ENCODE peak calls at places on chromosomes 7 and 10, in ten cellular contexts. One of them, this sample, is unnamed.

GRCh38 chr7:78363866-78364265 is 565.3 kb downstream of the PHTF2 start:
- DNase-seq in NCI-H748 treated with DMSO at 0.1 percent for 48 hours: no peak
- DNase-seq in NCI-H1417: no peak
- DNase-seq in NCI-H1694: no peak
- DNase-seq in HepG2: no peak
- DNase-seq in anterior cingulate cortex: no peak
- DNase-seq in G401: no peak
- DNase-seq in GM04503: no peak
- DNase-seq in nucleus accumbens: no peak
- DNase-seq in PC-3: no peak
- DNase-seq in this sample: no peak

GRCh38 chr10:133144771-133145170 is 15.2 kb upstream of the KNDC1 start:
- DNase-seq in NCI-H1417: no peak
- DNase-seq in PC-3: no peak
- DNase-seq in GM04503: no peak
- DNase-seq in NCI-H1694: no peak
- DNase-seq in NCI-H748 treated with DMSO at 0.1 percent for 48 hours: no peak
- DNase-seq in HepG2: no peak
- DNase-seq in nucleus accumbens: no peak
- DNase-seq in G401: no peak
- DNase-seq in anterior cingulate cortex: no peak
- DNase-seq in this sample: no peak

GRCh38 chr7:7425321-7425720 is 110.4 kb downstream of the COL28A1 start:
- DNase-seq in PC-3: no peak
- DNase-seq in anterior cingulate cortex: no peak
- DNase-seq in nucleus accumbens: no peak
- DNase-seq in NCI-H748 treated with DMSO at 0.1 percent for 48 hours: no peak
- DNase-seq in G401: no peak
- DNase-seq in NCI-H1417: no peak
- DNase-seq in NCI-H1694: no peak
- DNase-seq in HepG2: no peak
- DNase-seq in GM04503: no peak
- DNase-seq in this sample: no peak

GRCh38 chr10:106711313-106711906 is 453.1 kb downstream of the SORCS1 start:
- DNase-seq in GM04503: no peak
- DNase-seq in anterior cingulate cortex: peak; percentile 13
- DNase-seq in HepG2: peak; percentile 23
- DNase-seq in PC-3: peak; percentile 42
- DNase-seq in NCI-H1417: no peak
- DNase-seq in NCI-H1694: peak; percentile 35
- DNase-seq in NCI-H748 treated with DMSO at 0.1 percent for 48 hours: peak; percentile 29
- DNase-seq in nucleus accumbens: no peak
- DNase-seq in G401: peak; percentile 15
- DNase-seq in this sample: no peak

GRCh38 chr10:123860856-123861255 is 30.8 kb downstream of the CPXM2 start:
- DNase-seq in HepG2: no peak
- DNase-seq in NCI-H748 treated with DMSO at 0.1 percent for 48 hours: no peak
- DNase-seq in GM04503: no peak
- DNase-seq in anterior cingulate cortex: no peak
- DNase-seq in nucleus accumbens: no peak
- DNase-seq in NCI-H1694: no peak
- DNase-seq in G401: no peak
- DNase-seq in PC-3: no peak
- DNase-seq in NCI-H1417: no peak
- DNase-seq in this sample: no peak

GRCh38 chr7:129169171-129169643 is 19.2 kb upstream of the SMO start:
- DNase-seq in nucleus accumbens: no peak
- DNase-seq in anterior cingulate cortex: no peak
- DNase-seq in NCI-H1694: no peak
- DNase-seq in G401: peak; percentile 42
- DNase-seq in HepG2: no peak
- DNase-seq in NCI-H1417: no peak
- DNase-seq in NCI-H748 treated with DMSO at 0.1 percent for 48 hours: no peak
- DNase-seq in PC-3: no peak
- DNase-seq in GM04503: no peak
- DNase-seq in this sample: no peak

GRCh38 chr7:93062599-93062998 is 55.2 kb downstream of the SAMD9 start:
- DNase-seq in GM04503: no peak
- DNase-seq in NCI-H1694: no peak
- DNase-seq in NCI-H748 treated with DMSO at 0.1 percent for 48 hours: no peak
- DNase-seq in NCI-H1417: no peak
- DNase-seq in HepG2: no peak
- DNase-seq in anterior cingulate cortex: no peak
- DNase-seq in PC-3: no peak
- DNase-seq in nucleus accumbens: no peak
- DNase-seq in G401: no peak
- DNase-seq in this sample: no peak

GRCh38 chr7:144670251-144670650 is 165.6 kb downstream of the TPK1 start:
- DNase-seq in PC-3: peak; percentile 48
- DNase-seq in GM04503: no peak
- DNase-seq in HepG2: no peak
- DNase-seq in anterior cingulate cortex: no peak
- DNase-seq in NCI-H1694: peak; percentile 50
- DNase-seq in NCI-H748 treated with DMSO at 0.1 percent for 48 hours: no peak
- DNase-seq in NCI-H1417: no peak
- DNase-seq in G401: peak; percentile 3
- DNase-seq in nucleus accumbens: no peak
- DNase-seq in this sample: no peak

GRCh38 chr7:110809832-110810231 is 281.1 kb upstream of the LRRN3 start:
- DNase-seq in HepG2: no peak
- DNase-seq in PC-3: no peak
- DNase-seq in NCI-H748 treated with DMSO at 0.1 percent for 48 hours: no peak
- DNase-seq in NCI-H1417: no peak
- DNase-seq in anterior cingulate cortex: no peak
- DNase-seq in GM04503: no peak
- DNase-seq in NCI-H1694: no peak
- DNase-seq in nucleus accumbens: no peak
- DNase-seq in G401: peak; percentile 62
- DNase-seq in this sample: no peak

GRCh38 chr10:90451283-90451682 is 406.6 kb downstream of the HTR7 start:
- DNase-seq in anterior cingulate cortex: no peak
- DNase-seq in HepG2: no peak
- DNase-seq in NCI-H1417: no peak
- DNase-seq in NCI-H1694: no peak
- DNase-seq in NCI-H748 treated with DMSO at 0.1 percent for 48 hours: peak; percentile 9
- DNase-seq in nucleus accumbens: no peak
- DNase-seq in GM04503: no peak
- DNase-seq in PC-3: peak; percentile 45
- DNase-seq in G401: no peak
- DNase-seq in this sample: no peak

GRCh38 chr7:129471402-129471827 is 30.9 kb upstream of the SMKR1 start:
- DNase-seq in nucleus accumbens: no peak
- DNase-seq in GM04503: no peak
- DNase-seq in HepG2: no peak
- DNase-seq in anterior cingulate cortex: no peak
- DNase-seq in NCI-H1417: no peak
- DNase-seq in NCI-H1694: no peak
- DNase-seq in G401: no peak
- DNase-seq in PC-3: peak; percentile 83
- DNase-seq in NCI-H748 treated with DMSO at 0.1 percent for 48 hours: no peak
- DNase-seq in this sample: no peak

GRCh38 chr7:84022686-84023308 is 171.8 kb downstream of the SEMA3A start:
- DNase-seq in NCI-H1694: no peak
- DNase-seq in HepG2: peak; percentile 82
- DNase-seq in NCI-H1417: peak; percentile 83
- DNase-seq in NCI-H748 treated with DMSO at 0.1 percent for 48 hours: peak; percentile 32
- DNase-seq in GM04503: no peak
- DNase-seq in nucleus accumbens: no peak
- DNase-seq in anterior cingulate cortex: no peak
- DNase-seq in PC-3: peak; percentile 91
- DNase-seq in G401: peak; percentile 76
- DNase-seq in this sample: no peak

GRCh38 chr7:142094861-142095260 is 16.7 kb upstream of the MGAM2 start:
- DNase-seq in anterior cingulate cortex: no peak
- DNase-seq in NCI-H1694: no peak
- DNase-seq in PC-3: no peak
- DNase-seq in NCI-H1417: no peak
- DNase-seq in GM04503: no peak
- DNase-seq in NCI-H748 treated with DMSO at 0.1 percent for 48 hours: no peak
- DNase-seq in HepG2: no peak
- DNase-seq in G401: no peak
- DNase-seq in nucleus accumbens: no peak
- DNase-seq in this sample: no peak

GRCh38 chr10:117968354-117969182 is 78.2 kb downstream of the RAB11FIP2 start:
- DNase-seq in NCI-H748 treated with DMSO at 0.1 percent for 48 hours: no peak
- DNase-seq in NCI-H1694: no peak
- DNase-seq in nucleus accumbens: no peak
- DNase-seq in anterior cingulate cortex: no peak
- DNase-seq in NCI-H1417: no peak
- DNase-seq in PC-3: no peak
- DNase-seq in HepG2: peak; percentile 30
- DNase-seq in G401: no peak
- DNase-seq in GM04503: no peak
- DNase-seq in this sample: no peak

GRCh38 chr10:22620140-22620857 is 94.1 kb downstream of the PIP4K2A start:
- DNase-seq in NCI-H1417: no peak
- DNase-seq in nucleus accumbens: peak; percentile 31
- DNase-seq in NCI-H748 treated with DMSO at 0.1 percent for 48 hours: no peak
- DNase-seq in anterior cingulate cortex: peak; percentile 60
- DNase-seq in PC-3: peak; percentile 95
- DNase-seq in NCI-H1694: peak; percentile 54
- DNase-seq in GM04503: peak; percentile 85
- DNase-seq in G401: no peak
- DNase-seq in HepG2: no peak
- DNase-seq in this sample: peak; percentile 77

GRCh38 chr10:95693331-95693667 is 428 bp downstream of the TCTN3 start:
- DNase-seq in HepG2: no peak
- DNase-seq in GM04503: no peak
- DNase-seq in anterior cingulate cortex: no peak
- DNase-seq in G401: peak; percentile 14
- DNase-seq in NCI-H1694: no peak
- DNase-seq in nucleus accumbens: no peak
- DNase-seq in PC-3: no peak
- DNase-seq in NCI-H1417: no peak
- DNase-seq in NCI-H748 treated with DMSO at 0.1 percent for 48 hours: no peak
- DNase-seq in this sample: no peak

GRCh38 chr7:120725376-120726039 is 132.4 kb downstream of the TSPAN12 start:
- DNase-seq in G401: peak; percentile 86
- DNase-seq in PC-3: peak; percentile 64
- DNase-seq in HepG2: peak; percentile 16
- DNase-seq in NCI-H748 treated with DMSO at 0.1 percent for 48 hours: peak; percentile 38
- DNase-seq in NCI-H1417: peak; percentile 64
- DNase-seq in nucleus accumbens: no peak
- DNase-seq in NCI-H1694: peak; percentile 59
- DNase-seq in GM04503: no peak
- DNase-seq in anterior cingulate cortex: no peak
- DNase-seq in this sample: peak; percentile 9

GRCh38 chr7:100358027-100358856 is at the start of gene PILRB:
- DNase-seq in anterior cingulate cortex: no peak
- DNase-seq in nucleus accumbens: no peak
- DNase-seq in NCI-H1417: no peak
- DNase-seq in NCI-H1694: no peak
- DNase-seq in NCI-H748 treated with DMSO at 0.1 percent for 48 hours: no peak
- DNase-seq in GM04503: no peak
- DNase-seq in HepG2: no peak
- DNase-seq in G401: no peak
- DNase-seq in PC-3: no peak
- DNase-seq in this sample: no peak

GRCh38 chr7:11207565-11207964 is 233.9 kb downstream of the PHF14 start:
- DNase-seq in GM04503: no peak
- DNase-seq in PC-3: no peak
- DNase-seq in HepG2: no peak
- DNase-seq in G401: no peak
- DNase-seq in anterior cingulate cortex: no peak
- DNase-seq in NCI-H1694: no peak
- DNase-seq in NCI-H1417: no peak
- DNase-seq in nucleus accumbens: no peak
- DNase-seq in NCI-H748 treated with DMSO at 0.1 percent for 48 hours: no peak
- DNase-seq in this sample: no peak

GRCh38 chr7:15498465-15498864 is 63.4 kb downstream of the AGMO start:
- DNase-seq in NCI-H1694: no peak
- DNase-seq in anterior cingulate cortex: no peak
- DNase-seq in NCI-H1417: no peak
- DNase-seq in nucleus accumbens: no peak
- DNase-seq in NCI-H748 treated with DMSO at 0.1 percent for 48 hours: no peak
- DNase-seq in GM04503: no peak
- DNase-seq in G401: no peak
- DNase-seq in PC-3: no peak
- DNase-seq in HepG2: no peak
- DNase-seq in this sample: no peak

GRCh38 chr10:44035474-44036197 is 349.3 kb downstream of the CXCL12 start:
- DNase-seq in NCI-H1694: no peak
- DNase-seq in GM04503: no peak
- DNase-seq in PC-3: no peak
- DNase-seq in NCI-H1417: no peak
- DNase-seq in G401: no peak
- DNase-seq in NCI-H748 treated with DMSO at 0.1 percent for 48 hours: no peak
- DNase-seq in HepG2: no peak
- DNase-seq in nucleus accumbens: no peak
- DNase-seq in anterior cingulate cortex: no peak
- DNase-seq in this sample: no peak

GRCh38 chr7:93150200-93150835 is 2.1 kb upstream of the SAMD9L start:
- DNase-seq in NCI-H1694: no peak
- DNase-seq in GM04503: no peak
- DNase-seq in anterior cingulate cortex: no peak
- DNase-seq in NCI-H1417: no peak
- DNase-seq in HepG2: no peak
- DNase-seq in nucleus accumbens: no peak
- DNase-seq in PC-3: peak; percentile 81
- DNase-seq in NCI-H748 treated with DMSO at 0.1 percent for 48 hours: no peak
- DNase-seq in G401: no peak
- DNase-seq in this sample: no peak

GRCh38 chr7:107528461-107528860 is 35.3 kb downstream of the COG5 start:
- DNase-seq in NCI-H1417: no peak
- DNase-seq in PC-3: peak; percentile 57
- DNase-seq in G401: no peak
- DNase-seq in GM04503: peak; percentile 27
- DNase-seq in HepG2: peak; percentile 20
- DNase-seq in nucleus accumbens: no peak
- DNase-seq in NCI-H1694: no peak
- DNase-seq in anterior cingulate cortex: no peak
- DNase-seq in NCI-H748 treated with DMSO at 0.1 percent for 48 hours: no peak
- DNase-seq in this sample: peak; percentile 23

GRCh38 chr10:32445036-32445435 is 904 bp upstream of the CCDC7 start:
- DNase-seq in nucleus accumbens: no peak
- DNase-seq in PC-3: no peak
- DNase-seq in anterior cingulate cortex: no peak
- DNase-seq in NCI-H1694: no peak
- DNase-seq in NCI-H748 treated with DMSO at 0.1 percent for 48 hours: no peak
- DNase-seq in GM04503: no peak
- DNase-seq in HepG2: no peak
- DNase-seq in G401: no peak
- DNase-seq in NCI-H1417: no peak
- DNase-seq in this sample: no peak

GRCh38 chr7:143882611-143883078 is 19.3 kb downstream of the TCAF1 start:
- DNase-seq in nucleus accumbens: peak; percentile 78
- DNase-seq in NCI-H1417: no peak
- DNase-seq in PC-3: no peak
- DNase-seq in NCI-H748 treated with DMSO at 0.1 percent for 48 hours: peak; percentile 26
- DNase-seq in HepG2: peak; percentile 79
- DNase-seq in NCI-H1694: peak; percentile 30
- DNase-seq in G401: peak; percentile 81
- DNase-seq in GM04503: no peak
- DNase-seq in anterior cingulate cortex: peak; percentile 79
- DNase-seq in this sample: no peak

GRCh38 chr10:86958831-86959736 is 685 bp downstream of the SNCG start:
- DNase-seq in PC-3: peak; percentile 51
- DNase-seq in NCI-H1417: no peak
- DNase-seq in G401: no peak
- DNase-seq in NCI-H748 treated with DMSO at 0.1 percent for 48 hours: no peak
- DNase-seq in nucleus accumbens: no peak
- DNase-seq in NCI-H1694: no peak
- DNase-seq in GM04503: no peak
- DNase-seq in anterior cingulate cortex: no peak
- DNase-seq in HepG2: peak; percentile 31
- DNase-seq in this sample: no peak

GRCh38 chr10:90138844-90139243 is 437.5 kb downstream of the KIF20B start:
- DNase-seq in HepG2: peak; percentile 4
- DNase-seq in PC-3: peak; percentile 32
- DNase-seq in nucleus accumbens: no peak
- DNase-seq in NCI-H1417: peak; percentile 0
- DNase-seq in GM04503: no peak
- DNase-seq in anterior cingulate cortex: no peak
- DNase-seq in NCI-H748 treated with DMSO at 0.1 percent for 48 hours: no peak
- DNase-seq in NCI-H1694: peak; percentile 6
- DNase-seq in G401: no peak
- DNase-seq in this sample: no peak

GRCh38 chr10:120990831-120991230 is 139.7 kb downstream of the WDR11 start:
- DNase-seq in anterior cingulate cortex: no peak
- DNase-seq in NCI-H1694: no peak
- DNase-seq in nucleus accumbens: no peak
- DNase-seq in G401: no peak
- DNase-seq in NCI-H1417: no peak
- DNase-seq in HepG2: no peak
- DNase-seq in PC-3: no peak
- DNase-seq in NCI-H748 treated with DMSO at 0.1 percent for 48 hours: no peak
- DNase-seq in GM04503: no peak
- DNase-seq in this sample: no peak